ENCODE peak calls at places on chromosome 7, in five cellular contexts. N is gastrocnemius medialis, T is HCT116, G is Peyer's patch, P is lower leg skin. F is an unnamed sample.
A peak's percentile ranks its signal among the peaks of the same experiment; 100 is the strongest.

GRCh38 chr7:84193787-84194186 is 802 bp downstream of the SEMA3A start:
- DNase-seq in N (no peak), T (no peak), G (no peak), P (no peak), F (no peak)

GRCh38 chr7:88599528-88599927 is 160.0 kb upstream of the ZNF804B start:
- DNase-seq in N (no peak), T (no peak), G (no peak), P (no peak), F (no peak)

GRCh38 chr7:131107343-131108211 is 220.1 kb upstream of the MKLN1 start:
- DNase-seq in N (peak; percentile 84), T (peak; percentile 44), G (peak; percentile 95), P (peak; percentile 88), F (peak; percentile 69)

GRCh38 chr7:18535811-18536413 is 40.4 kb downstream of the HDAC9 start:
- DNase-seq in N (peak; percentile 63), T (no peak), G (no peak), P (no peak), F (no peak)

GRCh38 chr7:130387628-130388403 is 7.5 kb downstream of the CPA1 start:
- DNase-seq in N (no peak), T (no peak), G (no peak), P (no peak), F (no peak)

GRCh38 chr7:33062023-33062781 is at the start of gene NT5C3A:
- DNase-seq in N (no peak), T (no peak), G (peak; percentile 35), P (peak; percentile 20), F (no peak)

GRCh38 chr7:43850348-43851116 is 18.8 kb downstream of the MRPS24 start:
- DNase-seq in N (no peak), T (no peak), G (no peak), P (no peak), F (no peak)

GRCh38 chr7:159057647-159058046 is 87.0 kb downstream of the VIPR2 start:
- DNase-seq in N (no peak), T (no peak), G (no peak), P (no peak), F (no peak)

GRCh38 chr7:14754631-14755030 is 147.9 kb downstream of the DGKB start:
- DNase-seq in N (no peak), T (no peak), G (no peak), P (no peak), F (no peak)

GRCh38 chr7:1810961-1811849 is 141.1 kb downstream of the ELFN1 start:
- DNase-seq in N (no peak), T (no peak), G (no peak), P (no peak), F (no peak)

GRCh38 chr7:106552645-106553445 is 108.1 kb downstream of the CCDC71L start:
- DNase-seq in N (no peak), T (no peak), G (peak; percentile 30), P (no peak), F (no peak)

GRCh38 chr7:300048-300447 is 10.1 kb downstream of the FOXL3 start:
- DNase-seq in N (no peak), T (no peak), G (no peak), P (no peak), F (no peak)

GRCh38 chr7:134587736-134588135 is 38.8 kb downstream of the AKR1B15 start:
- DNase-seq in N (no peak), T (no peak), G (no peak), P (no peak), F (no peak)

GRCh38 chr7:48139461-48139860 is 31.8 kb upstream of the ABCA13 start:
- DNase-seq in N (no peak), T (peak; percentile 6), G (no peak), P (no peak), F (peak; percentile 28)

GRCh38 chr7:133358728-133359127 is 105.8 kb downstream of the EXOC4 start:
- DNase-seq in N (no peak), T (no peak), G (no peak), P (no peak), F (no peak)

GRCh38 chr7:136998495-136998894 is 130.0 kb downstream of the CHRM2 start:
- DNase-seq in N (no peak), T (no peak), G (no peak), P (no peak), F (no peak)

GRCh38 chr7:130131964-130132875 is 61.9 kb downstream of the KLHDC10 start:
- DNase-seq in N (no peak), T (no peak), G (no peak), P (no peak), F (no peak)

GRCh38 chr7:2606539-2606936 is 25.2 kb upstream of the TTYH3 start:
- DNase-seq in N (no peak), T (no peak), G (no peak), P (no peak), F (no peak)

GRCh38 chr7:30596043-30596641 is 1.5 kb downstream of the GARS1 start:
- DNase-seq in N (no peak), T (no peak), G (no peak), P (no peak), F (no peak)

DNA sequence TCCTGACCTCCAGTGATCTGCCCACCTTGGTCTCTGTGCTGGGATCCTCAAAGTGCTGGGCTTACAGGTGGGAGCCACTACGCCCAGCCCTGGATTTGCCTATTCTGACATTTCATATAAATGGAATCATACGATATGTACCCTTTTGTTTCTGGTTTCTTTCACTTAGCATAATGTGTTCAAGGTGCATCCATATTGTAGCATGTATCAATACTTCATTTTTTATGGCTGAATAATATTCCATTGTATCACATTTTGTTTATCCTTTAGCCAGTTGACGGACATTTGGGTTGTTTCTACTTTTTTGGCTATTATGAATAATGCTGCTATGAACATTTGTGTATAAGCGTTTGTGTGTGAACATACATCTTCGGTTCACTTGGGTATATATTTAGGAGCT is 4.8 kb upstream of the HILPDA start:
- DNase-seq in N (no peak), T (no peak), G (no peak), P (no peak), F (no peak)
- H3K4me3 ChIP-seq in N (no peak overlapping the region), T (no peak overlapping the region), G (no peak overlapping the region), P (no peak overlapping the region), F (no peak overlapping the region)

GRCh38 chr7:98559219-98559618 is 57.9 kb upstream of the NPTX2 start:
- DNase-seq in N (no peak), T (no peak), G (no peak), P (no peak), F (no peak)
- H3K4me3 ChIP-seq in N (no peak overlapping the region), T (no peak overlapping the region), G (no peak overlapping the region), P (no peak overlapping the region), F (no peak overlapping the region)

GRCh38 chr7:121395494-121395960 is 581 bp downstream of the FAM3C start:
- DNase-seq in N (no peak), T (no peak), G (peak; percentile 56), P (no peak), F (no peak)

GRCh38 chr7:121391686-121392085 is 4.4 kb downstream of the FAM3C start:
- DNase-seq in N (no peak), T (no peak), G (no peak), P (no peak), F (no peak)

GRCh38 chr7:121392277-121393004 is 3.7 kb downstream of the FAM3C start:
- DNase-seq in N (no peak), T (no peak), G (no peak), P (no peak), F (no peak)

GRCh38 chr7:121394709-121395140 is 1.4 kb downstream of the FAM3C start:
- DNase-seq in N (no peak), T (no peak), G (no peak), P (no peak), F (no peak)

GRCh38 chr7:121393005-121393366 is 3.1 kb downstream of the FAM3C start:
- DNase-seq in N (no peak), T (no peak), G (no peak), P (no peak), F (no peak)
- H3K4me3 ChIP-seq in N (no peak overlapping the region), T (no peak overlapping the region), G (no peak overlapping the region), P (no peak overlapping the region), F (no peak overlapping the region)

GRCh38 chr7:112125250-112125649 is 80.9 kb downstream of the DOCK4 start:
- DNase-seq in N (no peak), T (no peak), G (no peak), P (no peak), F (no peak)

GRCh38 chr7:112122835-112123234 is 83.4 kb downstream of the DOCK4 start:
- DNase-seq in N (no peak), T (no peak), G (no peak), P (no peak), F (no peak)

GRCh38 chr7:112121290-112121689 is 84.9 kb downstream of the DOCK4 start:
- DNase-seq in N (no peak), T (no peak), G (no peak), P (no peak), F (no peak)

GRCh38 chr7:112122144-112122543 is 84.1 kb downstream of the DOCK4 start:
- DNase-seq in N (no peak), T (no peak), G (no peak), P (no peak), F (no peak)

DNA sequence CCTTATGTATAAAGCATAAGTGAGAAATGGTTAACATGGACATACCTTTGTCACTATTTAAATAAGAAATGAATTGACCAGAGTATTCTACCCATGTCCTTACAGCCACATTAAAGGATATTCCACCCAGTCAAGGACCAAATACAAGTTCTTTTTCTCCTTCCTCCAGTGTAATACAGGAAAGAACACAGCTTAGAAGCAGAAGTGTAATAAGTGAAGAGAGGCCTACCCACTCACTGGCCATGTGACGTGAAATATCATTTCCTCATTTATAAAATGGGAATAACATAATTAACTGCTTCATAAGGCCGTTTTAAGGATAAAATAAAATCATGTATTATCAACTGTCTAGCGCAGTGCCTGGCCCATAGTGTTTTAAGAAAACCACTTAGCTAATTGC is 81.8 kb downstream of the DOCK4 start:
- DNase-seq in N (no peak), T (no peak), G (no peak), P (no peak), F (no peak)
- H3K4me3 ChIP-seq in N (no peak overlapping the region), T (no peak overlapping the region), G (no peak overlapping the region), P (no peak overlapping the region), F (no peak overlapping the region)

GRCh38 chr7:92717601-92717981 is 118.8 kb downstream of the CDK6 start:
- DNase-seq in N (no peak), T (no peak), G (no peak), P (no peak), F (no peak)
- H3K4me3 ChIP-seq in N (peak overlapping the region; percentile 48), T (no peak overlapping the region), G (peak overlapping the region; percentile 16), P (no peak overlapping the region), F (no peak overlapping the region)

GRCh38 chr7:42227931-42228591 is 8.9 kb downstream of the GLI3 start:
- DNase-seq in N (no peak), T (no peak), G (no peak), P (no peak), F (no peak)

GRCh38 chr7:42231043-42231442 is 6.0 kb downstream of the GLI3 start:
- DNase-seq in N (no peak), T (no peak), G (no peak), P (no peak), F (no peak)

GRCh38 chr7:42226354-42226941 is 10.6 kb downstream of the GLI3 start:
- DNase-seq in N (no peak), T (no peak), G (no peak), P (no peak), F (no peak)

GRCh38 chr7:42224391-42225003 is 12.5 kb downstream of the GLI3 start:
- DNase-seq in N (no peak), T (no peak), G (no peak), P (no peak), F (no peak)

GRCh38 chr7:42227523-42227922 is 9.5 kb downstream of the GLI3 start:
- DNase-seq in N (no peak), T (no peak), G (no peak), P (no peak), F (no peak)
- H3K4me3 ChIP-seq in N (peak overlapping the region; percentile 17), T (no peak overlapping the region), G (no peak overlapping the region), P (peak overlapping the region; percentile 5), F (no peak overlapping the region)